ENCODE peak calls at places on chromosomes 12 and 14, in five cellular contexts. One of them, this sample, is unnamed.

GRCh38 chr12:28082101-28082500 is 108.2 kb upstream of the CCDC91 start:
- DNase-seq in endodermal cell: no peak
- DNase-seq in D721Med: no peak
- DNase-seq in dorsolateral prefrontal cortex: no peak
- DNase-seq in pancreas: no peak
- DNase-seq in this sample: no peak

GRCh38 chr12:67280572-67280971 is 11.4 kb downstream of the CAND1 start:
- DNase-seq in endodermal cell: no peak
- DNase-seq in D721Med: no peak
- DNase-seq in dorsolateral prefrontal cortex: no peak
- DNase-seq in pancreas: no peak
- DNase-seq in this sample: no peak

GRCh38 chr12:124500232-124501079 is 67.0 kb downstream of the NCOR2 start:
- DNase-seq in endodermal cell: peak
- DNase-seq in D721Med: no peak
- DNase-seq in dorsolateral prefrontal cortex: no peak
- DNase-seq in pancreas: no peak
- DNase-seq in this sample: peak

GRCh38 chr14:74442757-74443156 is 16.7 kb upstream of the SYNDIG1L start:
- DNase-seq in endodermal cell: peak
- DNase-seq in D721Med: no peak
- DNase-seq in dorsolateral prefrontal cortex: no peak
- DNase-seq in pancreas: no peak
- DNase-seq in this sample: no peak

GRCh38 chr12:125549171-125549570 is 483.9 kb downstream of the AACS start:
- DNase-seq in endodermal cell: no peak
- DNase-seq in D721Med: no peak
- DNase-seq in dorsolateral prefrontal cortex: no peak
- DNase-seq in pancreas: no peak
- DNase-seq in this sample: no peak

GRCh38 chr12:127964717-127965116 is 302.3 kb upstream of the TMEM132C start:
- DNase-seq in endodermal cell: peak
- DNase-seq in D721Med: no peak
- DNase-seq in dorsolateral prefrontal cortex: no peak
- DNase-seq in pancreas: no peak
- DNase-seq in this sample: no peak

GRCh38 chr12:13101854-13102375 is 1.6 kb downstream of the GSG1 start:
- DNase-seq in endodermal cell: no peak
- DNase-seq in D721Med: no peak
- DNase-seq in dorsolateral prefrontal cortex: no peak
- DNase-seq in pancreas: no peak
- DNase-seq in this sample: no peak

GRCh38 chr12:57135487-57135886 is 7.2 kb downstream of the LRP1 start:
- DNase-seq in endodermal cell: peak
- DNase-seq in D721Med: no peak
- DNase-seq in dorsolateral prefrontal cortex: no peak
- DNase-seq in pancreas: no peak
- DNase-seq in this sample: no peak

GRCh38 chr12:99618657-99619056 is 28.9 kb upstream of the GARIN6 start:
- DNase-seq in endodermal cell: peak
- DNase-seq in D721Med: no peak
- DNase-seq in dorsolateral prefrontal cortex: no peak
- DNase-seq in pancreas: no peak
- DNase-seq in this sample: no peak

GRCh38 chr12:103880299-103881142 is 39.5 kb upstream of the NT5DC3 start:
- DNase-seq in endodermal cell: no peak
- DNase-seq in D721Med: no peak
- DNase-seq in dorsolateral prefrontal cortex: no peak
- DNase-seq in pancreas: no peak
- DNase-seq in this sample: no peak

DNA sequence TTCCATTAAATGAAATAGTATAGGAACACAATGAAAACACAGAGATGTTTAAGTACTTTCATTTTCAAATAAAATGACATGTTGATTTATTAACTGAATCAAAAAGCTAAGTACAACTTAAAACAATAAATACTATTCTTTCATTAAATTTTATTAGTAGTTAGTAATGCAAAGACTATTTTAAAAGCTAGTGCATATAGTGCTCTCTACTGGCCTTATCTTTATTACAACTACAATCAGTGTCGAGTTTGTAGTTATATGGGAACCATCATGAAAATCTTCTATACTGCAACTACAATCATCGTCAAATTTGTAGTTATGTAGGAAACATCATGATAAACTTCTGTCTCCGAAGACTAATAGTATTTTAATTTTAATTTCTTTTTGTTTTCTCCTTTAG is 8.9 kb upstream of the LIN7A start:
- DNase-seq in endodermal cell: no peak
- DNase-seq in D721Med: no peak
- DNase-seq in dorsolateral prefrontal cortex: no peak
- DNase-seq in pancreas: no peak
- DNase-seq in this sample: no peak
- TF ChIP-seq CTCF in endodermal cell: peak
- TF ChIP-seq CTCF in D721Med: peak
- TF ChIP-seq CTCF in dorsolateral prefrontal cortex: peak
- TF ChIP-seq CTCF in pancreas: no peak
- TF ChIP-seq CTCF in this sample: no peak

GRCh38 chr14:84390010-84390409 is 1139.9 kb upstream of the FLRT2 start:
- DNase-seq in endodermal cell: no peak
- DNase-seq in D721Med: no peak
- DNase-seq in dorsolateral prefrontal cortex: no peak
- DNase-seq in pancreas: no peak
- DNase-seq in this sample: no peak
- TF ChIP-seq CTCF in endodermal cell: no peak
- TF ChIP-seq CTCF in D721Med: no peak
- TF ChIP-seq CTCF in dorsolateral prefrontal cortex: no peak
- TF ChIP-seq CTCF in pancreas: no peak
- TF ChIP-seq CTCF in this sample: no peak

GRCh38 chr14:76514599-76514998 is 138.7 kb downstream of the ESRRB start:
- DNase-seq in endodermal cell: peak
- DNase-seq in D721Med: no peak
- DNase-seq in dorsolateral prefrontal cortex: no peak
- DNase-seq in pancreas: no peak
- DNase-seq in this sample: no peak
- TF ChIP-seq CTCF in endodermal cell: peak
- TF ChIP-seq CTCF in D721Med: peak
- TF ChIP-seq CTCF in dorsolateral prefrontal cortex: no peak
- TF ChIP-seq CTCF in pancreas: no peak
- TF ChIP-seq CTCF in this sample: no peak

GRCh38 chr14:21902561-21903199 is 229.1 kb upstream of the OR4E1 start:
- DNase-seq in endodermal cell: peak
- DNase-seq in D721Med: no peak
- DNase-seq in dorsolateral prefrontal cortex: peak
- DNase-seq in pancreas: no peak
- DNase-seq in this sample: peak
- TF ChIP-seq CTCF in endodermal cell: peak
- TF ChIP-seq CTCF in D721Med: no peak
- TF ChIP-seq CTCF in dorsolateral prefrontal cortex: peak
- TF ChIP-seq CTCF in pancreas: no peak
- TF ChIP-seq CTCF in this sample: peak

DNA sequence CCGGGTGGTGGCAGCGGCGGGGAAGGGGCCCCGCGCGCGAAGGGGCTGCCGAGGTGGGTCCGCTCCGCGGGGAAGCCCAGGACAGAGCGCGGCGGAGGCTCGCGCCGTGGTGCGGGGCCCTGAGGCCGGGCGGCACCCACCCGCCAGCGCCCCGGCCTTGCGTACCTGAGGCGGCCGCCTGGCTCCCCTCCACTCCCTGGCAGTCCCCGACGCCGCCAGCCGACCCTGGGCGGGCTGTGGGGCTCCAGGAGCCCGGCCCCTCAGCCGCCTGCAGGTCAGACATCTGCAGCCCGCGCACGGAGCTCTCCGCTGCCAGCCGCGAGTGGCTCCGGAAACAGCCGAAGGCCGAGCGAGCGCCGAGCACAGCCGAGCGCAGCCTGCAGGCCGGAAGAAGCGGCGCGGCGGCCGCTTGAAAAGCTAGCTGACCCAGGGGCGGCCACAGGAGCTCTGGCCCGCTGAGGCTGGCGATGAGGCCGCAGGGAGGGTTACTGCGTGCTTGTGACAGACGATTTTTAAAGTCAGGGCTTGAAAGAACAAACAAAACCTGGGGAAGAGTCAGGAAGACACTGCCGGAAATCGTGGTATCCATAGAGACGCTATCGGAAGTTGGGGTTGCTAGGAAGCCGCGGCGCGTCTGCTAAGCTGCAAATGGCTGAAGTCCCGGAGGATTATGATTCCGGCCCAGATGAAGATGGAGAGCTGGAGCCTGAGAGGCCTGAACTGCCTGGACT is at the start of the genes SAMD15 and TMED8:
- DNase-seq in endodermal cell: peak
- DNase-seq in D721Med: peak
- DNase-seq in dorsolateral prefrontal cortex: peak
- DNase-seq in pancreas: peak
- DNase-seq in this sample: peak
- TF ChIP-seq CTCF in endodermal cell: peak
- TF ChIP-seq CTCF in D721Med: peak
- TF ChIP-seq CTCF in dorsolateral prefrontal cortex: peak
- TF ChIP-seq CTCF in pancreas: no peak
- TF ChIP-seq CTCF in this sample: no peak

DNA sequence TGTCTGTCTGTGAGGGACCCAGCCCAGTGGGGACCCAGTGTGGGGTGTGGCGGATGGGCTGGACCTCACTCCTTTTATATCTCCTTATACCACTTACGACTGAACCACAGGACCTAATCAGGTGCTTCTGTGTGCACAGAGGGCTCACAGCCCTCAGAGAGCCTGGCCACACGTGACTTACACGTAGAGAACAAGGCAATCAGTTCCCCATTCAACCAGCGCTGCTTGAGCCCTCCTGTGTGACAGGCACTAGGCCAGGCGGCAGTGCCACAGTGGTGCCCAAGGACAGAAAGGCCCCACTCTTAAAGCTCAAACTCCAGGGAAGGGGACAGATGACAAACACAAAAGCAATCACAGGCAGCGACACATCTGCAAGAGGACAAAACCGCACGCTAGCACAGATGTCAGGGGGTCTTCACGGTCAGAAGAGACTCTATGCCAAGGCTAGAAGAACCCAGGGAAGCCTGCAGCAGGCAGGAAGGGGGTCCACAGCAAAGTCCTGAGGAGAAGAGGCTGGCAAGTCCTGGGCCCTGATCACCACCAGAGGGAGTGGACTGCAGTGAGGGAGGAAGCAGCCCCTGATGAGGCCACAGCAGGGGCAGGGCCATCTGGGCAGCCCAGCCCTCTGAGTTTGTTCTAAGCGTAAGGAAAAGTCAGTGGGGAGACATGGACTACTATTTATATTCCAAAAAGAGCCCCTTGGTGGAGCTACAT is 39.3 kb downstream of the SETD3 start:
- DNase-seq in endodermal cell: peak
- DNase-seq in D721Med: no peak
- DNase-seq in dorsolateral prefrontal cortex: no peak
- DNase-seq in pancreas: no peak
- DNase-seq in this sample: peak
- TF ChIP-seq CTCF in endodermal cell: peak
- TF ChIP-seq CTCF in D721Med: no peak
- TF ChIP-seq CTCF in dorsolateral prefrontal cortex: no peak
- TF ChIP-seq CTCF in pancreas: no peak
- TF ChIP-seq CTCF in this sample: peak

DNA sequence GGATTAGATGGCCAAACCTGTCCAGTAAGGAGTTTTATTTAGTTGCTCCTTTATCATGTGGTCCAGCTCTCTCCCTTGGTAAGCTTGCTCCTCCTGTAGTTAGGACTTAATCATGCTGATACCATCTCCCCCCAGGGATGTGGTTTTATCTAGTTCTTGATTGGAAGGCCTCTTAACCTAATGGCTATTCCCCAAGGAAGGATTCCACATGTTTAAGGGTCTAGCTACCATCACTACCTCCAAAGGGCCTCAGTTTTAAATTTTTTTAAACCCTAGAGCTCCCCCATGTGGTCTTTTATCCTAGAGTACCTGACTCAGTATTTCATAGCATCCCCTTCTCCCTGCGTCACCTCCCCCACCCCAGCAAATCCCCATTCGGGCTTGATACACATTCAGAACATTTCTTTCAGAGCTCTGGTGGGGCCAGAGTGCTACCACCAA is 22.5 kb downstream of the MAP3K12 start:
- DNase-seq in endodermal cell: peak
- DNase-seq in D721Med: no peak
- DNase-seq in dorsolateral prefrontal cortex: no peak
- DNase-seq in pancreas: no peak
- DNase-seq in this sample: no peak
- TF ChIP-seq CTCF in endodermal cell: peak
- TF ChIP-seq CTCF in D721Med: peak
- TF ChIP-seq CTCF in dorsolateral prefrontal cortex: no peak
- TF ChIP-seq CTCF in pancreas: no peak
- TF ChIP-seq CTCF in this sample: peak

DNA sequence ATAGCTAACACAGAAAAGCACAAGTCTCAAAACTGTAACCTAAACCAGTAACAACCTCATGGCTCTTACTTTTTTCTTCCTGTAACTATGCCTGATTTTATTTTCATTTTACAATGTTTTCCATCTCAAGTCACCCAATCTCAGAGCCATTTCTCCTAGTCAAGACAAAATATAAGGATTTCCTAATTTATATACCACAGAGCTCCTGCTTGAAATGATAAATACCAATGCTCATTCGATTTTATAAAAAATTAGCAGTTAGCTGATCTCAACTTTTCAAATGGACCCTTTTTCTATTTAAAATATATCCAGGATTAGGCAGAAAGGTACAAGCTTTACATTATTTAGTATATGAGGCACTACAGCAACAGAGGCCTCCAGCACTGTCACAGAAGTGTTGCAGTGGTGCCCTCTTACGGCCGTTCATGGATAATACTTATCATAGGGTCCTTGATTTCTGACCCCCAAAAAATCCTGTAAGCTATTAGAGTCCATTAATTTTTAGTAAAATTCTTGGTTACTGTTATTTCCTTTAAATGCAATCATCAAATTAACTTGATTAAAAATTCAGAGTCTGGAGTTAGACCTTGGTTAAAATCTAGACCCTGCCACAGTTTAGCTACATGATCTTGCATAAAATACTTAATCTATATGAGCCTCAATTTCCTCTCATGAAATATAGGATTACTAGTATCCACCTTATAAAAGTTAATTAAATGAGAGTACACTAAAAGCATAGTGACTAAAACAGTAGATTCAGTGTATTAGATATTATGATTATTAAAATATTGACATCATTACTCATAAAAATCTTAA is 68.3 kb downstream of the SEC23A start:
- DNase-seq in endodermal cell: no peak
- DNase-seq in D721Med: no peak
- DNase-seq in dorsolateral prefrontal cortex: no peak
- DNase-seq in pancreas: no peak
- DNase-seq in this sample: peak
- TF ChIP-seq CTCF in endodermal cell: peak
- TF ChIP-seq CTCF in D721Med: no peak
- TF ChIP-seq CTCF in dorsolateral prefrontal cortex: peak
- TF ChIP-seq CTCF in pancreas: no peak
- TF ChIP-seq CTCF in this sample: peak

DNA sequence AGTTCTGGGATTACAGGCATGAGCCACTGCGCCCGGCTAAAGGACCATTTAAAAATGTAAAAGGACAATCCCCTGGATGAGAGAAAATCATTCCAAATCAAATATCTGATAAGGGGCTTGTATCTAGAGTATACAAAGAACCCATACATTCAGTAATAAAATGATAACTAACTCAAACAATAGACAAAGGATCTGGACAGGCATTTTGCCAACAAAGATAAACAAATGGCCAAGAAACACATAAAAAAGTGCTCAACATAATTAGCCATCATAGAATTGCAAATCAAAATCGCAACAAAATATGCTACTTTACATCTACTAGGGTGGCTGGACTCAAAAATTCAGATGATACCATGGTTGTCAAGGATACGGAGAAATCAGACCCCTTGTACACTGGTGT is 8.5 kb upstream of the BICD1 start:
- DNase-seq in endodermal cell: no peak
- DNase-seq in D721Med: no peak
- DNase-seq in dorsolateral prefrontal cortex: no peak
- DNase-seq in pancreas: no peak
- DNase-seq in this sample: no peak
- TF ChIP-seq CTCF in endodermal cell: no peak
- TF ChIP-seq CTCF in D721Med: no peak
- TF ChIP-seq CTCF in dorsolateral prefrontal cortex: no peak
- TF ChIP-seq CTCF in pancreas: no peak
- TF ChIP-seq CTCF in this sample: no peak